ENCODE peak calls at places on chromosomes 12 and 14, in eight cellular contexts. R is stimulated activated CD4-positive, alpha-beta T cell treated with anti-CD3 and anti-CD28 coated beads, TNF-alpha, amount 100 ng/mL, for 4 hours; I is uterus; N is NCI-H345; Q is H9; E is EL; U is stimulated activated CD8-positive, alpha-beta memory T cell treated with anti-CD3 and anti-CD28 coated beads, Interleukin-4, amount 100 ng/mL, for 4 hours; P is NCI-H510A treated with DMSO at 0.1 percent for 48 hours. W is an unnamed sample.

GRCh38 chr14:105376521-105377440 is 21.6 kb upstream of the TEX22 start:
- DNase-seq in Q (peak; percentile 61), R (no peak), P (no peak), E (no peak), U (no peak), N (no peak), I (no peak), W (no peak)

GRCh38 chr14:50121506-50121905 is 5.1 kb upstream of the VCPKMT start:
- DNase-seq in N (no peak), I (no peak), U (no peak), P (no peak), Q (no peak), R (no peak), E (no peak), W (no peak)

GRCh38 chr12:54744590-54744989 is 96.4 kb upstream of the DCD start:
- DNase-seq in I (no peak), N (no peak), E (no peak), Q (no peak), R (no peak), P (no peak), U (no peak), W (no peak)

GRCh38 chr12:6078378-6079083 is 45.9 kb downstream of the VWF start:
- DNase-seq in P (no peak), R (no peak), E (no peak), U (no peak), I (no peak), N (no peak), Q (no peak), W (no peak)

GRCh38 chr12:23356927-23357708 is 592.4 kb downstream of the SOX5 start:
- DNase-seq in I (no peak), N (no peak), E (no peak), P (no peak), R (no peak), U (no peak), Q (no peak), W (no peak)

GRCh38 chr12:65960820-65961691 is 136.8 kb downstream of the HMGA2 start:
- DNase-seq in Q (no peak), R (no peak), I (no peak), E (no peak), N (no peak), P (no peak), U (no peak), W (no peak)

GRCh38 chr14:72606879-72607278 is 287.0 kb downstream of the DPF3 start:
- DNase-seq in I (no peak), Q (no peak), P (no peak), U (no peak), E (peak; percentile 27), R (no peak), N (no peak), W (no peak)

GRCh38 chr12:91250273-91250672 is 67.7 kb upstream of the DCN start:
- DNase-seq in E (no peak), Q (no peak), N (no peak), R (no peak), I (peak; percentile 43), U (no peak), P (no peak), W (no peak)

GRCh38 chr14:51680031-51680430 is 28.3 kb downstream of the FRMD6 start:
- DNase-seq in U (no peak), N (no peak), Q (no peak), I (no peak), R (no peak), P (no peak), E (no peak), W (no peak)

GRCh38 chr14:87811246-87811645 is 181.7 kb downstream of the GALC start:
- DNase-seq in E (no peak), I (no peak), U (no peak), P (no peak), R (no peak), N (no peak), Q (no peak), W (no peak)

GRCh38 chr14:71094722-71095121 is 187.5 kb downstream of the PCNX1 start:
- DNase-seq in I (no peak), P (no peak), E (no peak), U (no peak), N (no peak), Q (no peak), R (no peak), W (no peak)

GRCh38 chr14:33061667-33062325 is 123.1 kb downstream of the NPAS3 start:
- DNase-seq in E (no peak), U (no peak), I (no peak), N (no peak), Q (peak; percentile 25), R (no peak), P (no peak), W (no peak)

GRCh38 chr14:20184181-20184580 is 6.5 kb upstream of the OR11G2 start:
- DNase-seq in Q (no peak), N (no peak), R (no peak), E (no peak), I (no peak), U (no peak), P (no peak), W (no peak)

GRCh38 chr14:61280092-61280525 is 1.0 kb downstream of the TMEM30B start:
- DNase-seq in N (no peak), U (no peak), P (peak; percentile 47), Q (no peak), R (peak; percentile 7), E (no peak), I (no peak), W (no peak)

GRCh38 chr12:121673013-121673441 is 3.6 kb upstream of the MORN3 start:
- DNase-seq in E (peak; percentile 19), Q (peak; percentile 51), N (no peak), R (no peak), I (no peak), P (peak; percentile 25), U (no peak), W (peak; percentile 33)